ENCODE peak calls at places on chromosomes 3 and 15, in nine cellular contexts. M, E, N, C, I, Z, X, J and W are unnamed samples.
A peak's percentile ranks its signal among the peaks of the same experiment; 100 is the strongest.

GRCh38 chr3:76789262-76789661 is 250.6 kb upstream of the ROBO2 start:
- DNase-seq in M (no peak), E (no peak), N (no peak), C (no peak), I (no peak), Z (no peak), X (no peak), J (no peak), W (no peak)

GRCh38 chr3:169323580-169324453 is 339.7 kb downstream of the MECOM start:
- DNase-seq in M (no peak), E (no peak), N (no peak), C (no peak), I (peak; percentile 66), Z (no peak), X (no peak), J (no peak), W (no peak)

GRCh38 chr3:141777957-141778813 is 15.0 kb downstream of the GRK7 start:
- DNase-seq in M (no peak), E (no peak), N (no peak), C (no peak), I (no peak), Z (no peak), X (no peak), J (no peak), W (no peak)

GRCh38 chr15:69758810-69759410 is 306.3 kb downstream of the RPLP1 start:
- DNase-seq in M (peak; percentile 79), E (no peak), N (no peak), C (no peak), I (peak; percentile 68), Z (no peak), X (no peak), J (peak; percentile 76), W (no peak)

GRCh38 chr15:34038404-34039179 is 412 bp downstream of the AVEN start:
- DNase-seq in M (peak; percentile 41), E (peak; percentile 49), N (peak; percentile 70), C (peak; percentile 90), I (peak; percentile 90), Z (peak; percentile 80), X (no peak), J (peak; percentile 50), W (peak; percentile 39)

GRCh38 chr3:13877911-13878710 is 1.8 kb downstream of the WNT7A start:
- DNase-seq in M (no peak), E (no peak), N (no peak), C (no peak), I (no peak), Z (no peak), X (no peak), J (no peak), W (no peak)

GRCh38 chr3:130748981-130749380 is 2.4 kb upstream of the PIK3R4 start:
- DNase-seq in M (no peak), E (no peak), N (peak; percentile 16), C (peak; percentile 54), I (no peak), Z (peak; percentile 20), X (no peak), J (no peak), W (no peak)

GRCh38 chr3:114498779-114499370 is 205.0 kb downstream of the TIGIT start:
- DNase-seq in M (no peak), E (no peak), N (peak; percentile 59), C (peak; percentile 10), I (peak; percentile 47), Z (peak; percentile 47), X (peak; percentile 15), J (no peak), W (no peak)

GRCh38 chr3:15812183-15812582 is 14.4 kb upstream of the ANKRD28 start:
- DNase-seq in M (no peak), E (no peak), N (peak; percentile 59), C (peak; percentile 52), I (peak; percentile 22), Z (no peak), X (no peak), J (no peak), W (no peak)

GRCh38 chr3:18308096-18308495 is 117.0 kb downstream of the SATB1 start:
- DNase-seq in M (no peak), E (no peak), N (no peak), C (no peak), I (no peak), Z (no peak), X (no peak), J (no peak), W (no peak)

GRCh38 chr15:29632671-29633406 is 189.4 kb downstream of the TJP1 start:
- DNase-seq in M (no peak), E (no peak), N (no peak), C (no peak), I (no peak), Z (no peak), X (no peak), J (no peak), W (no peak)

GRCh38 chr3:141877911-141878310 is 1.5 kb downstream of the ATP1B3 start:
- DNase-seq in M (no peak), E (no peak), N (peak; percentile 32), C (peak; percentile 24), I (no peak), Z (no peak), X (no peak), J (no peak), W (no peak)

GRCh38 chr3:184186184-184186901 is at the start of gene ABCF3:
- DNase-seq in M (no peak), E (no peak), N (no peak), C (peak; percentile 39), I (no peak), Z (no peak), X (no peak), J (no peak), W (no peak)

GRCh38 chr3:155325263-155325835 is 31.9 kb upstream of the STRIT1 start:
- DNase-seq in M (no peak), E (no peak), N (no peak), C (no peak), I (no peak), Z (no peak), X (no peak), J (no peak), W (no peak)

GRCh38 chr3:16079519-16079918 is 95.0 kb upstream of the GALNT15 start:
- DNase-seq in M (no peak), E (no peak), N (no peak), C (no peak), I (no peak), Z (no peak), X (no peak), J (no peak), W (peak; percentile 45)

GRCh38 chr15:59501531-59502113 is 63.6 kb downstream of the FAM81A start:
- DNase-seq in M (no peak), E (peak; percentile 23), N (peak; percentile 26), C (peak; percentile 46), I (peak; percentile 21), Z (peak; percentile 16), X (peak; percentile 47), J (no peak), W (no peak)

GRCh38 chr15:91852741-91853500 is 587 bp upstream of the SLCO3A1 start:
- DNase-seq in M (peak; percentile 64), E (peak; percentile 57), N (peak; percentile 59), C (peak; percentile 87), I (peak; percentile 85), Z (peak; percentile 9), X (no peak), J (peak; percentile 72), W (peak; percentile 18)

GRCh38 chr3:44424758-44425157 is 52.7 kb downstream of the ZNF445 start:
- DNase-seq in M (no peak), E (no peak), N (no peak), C (no peak), I (no peak), Z (no peak), X (no peak), J (no peak), W (no peak)

GRCh38 chr3:110419096-110419495 is 652.5 kb upstream of the NECTIN3 start:
- DNase-seq in M (no peak), E (no peak), N (no peak), C (no peak), I (no peak), Z (no peak), X (peak; percentile 8), J (no peak), W (no peak)

GRCh38 chr3:153756816-153757215 is 364.4 kb upstream of the ARHGEF26 start:
- DNase-seq in M (no peak), E (no peak), N (no peak), C (peak; percentile 62), I (no peak), Z (peak; percentile 23), X (no peak), J (no peak), W (no peak)

GRCh38 chr3:138059261-138059660 is 49.3 kb downstream of the CLDN18 start:
- DNase-seq in M (no peak), E (no peak), N (peak; percentile 2), C (no peak), I (no peak), Z (no peak), X (no peak), J (no peak), W (peak; percentile 4)

GRCh38 chr15:63291507-63291906 is 14.1 kb downstream of the APH1B start:
- DNase-seq in M (no peak), E (no peak), N (no peak), C (peak; percentile 76), I (no peak), Z (peak; percentile 84), X (peak; percentile 77), J (no peak), W (no peak)

GRCh38 chr3:139561428-139561827 is 21.9 kb upstream of the RBP1 start:
- DNase-seq in M (no peak), E (no peak), N (no peak), C (no peak), I (no peak), Z (no peak), X (no peak), J (no peak), W (no peak)

GRCh38 chr3:99499235-99499798 is 139.1 kb upstream of the COL8A1 start:
- DNase-seq in M (no peak), E (no peak), N (peak; percentile 15), C (peak; percentile 56), I (peak; percentile 35), Z (peak; percentile 56), X (no peak), J (no peak), W (no peak)